ENCODE peak calls at places on chromosomes 4 and X, in five cellular contexts. One of them, this sample, is unnamed.

GRCh38 chrX:39532761-39533160 is 565.0 kb downstream of the BCOR start:
- DNase-seq in Calu3: no peak
- DNase-seq in effector memory CD8-positive, alpha-beta T cell: no peak
- DNase-seq in fibroblast of lung: no peak
- DNase-seq in substantia nigra: no peak
- DNase-seq in this sample: no peak

GRCh38 chrX:126342859-126343258 is 176.8 kb upstream of the DCAF12L2 start:
- DNase-seq in substantia nigra: no peak
- DNase-seq in fibroblast of lung: no peak
- DNase-seq in effector memory CD8-positive, alpha-beta T cell: no peak
- DNase-seq in Calu3: no peak
- DNase-seq in this sample: no peak

GRCh38 chr4:45120163-45120562 is 393.8 kb upstream of the GNPDA2 start:
- DNase-seq in effector memory CD8-positive, alpha-beta T cell: no peak
- DNase-seq in substantia nigra: no peak
- DNase-seq in fibroblast of lung: no peak
- DNase-seq in Calu3: no peak
- DNase-seq in this sample: no peak

GRCh38 chr4:18847276-18847890 is 825.8 kb upstream of the LCORL start:
- DNase-seq in effector memory CD8-positive, alpha-beta T cell: no peak
- DNase-seq in substantia nigra: peak
- DNase-seq in Calu3: no peak
- DNase-seq in fibroblast of lung: peak
- DNase-seq in this sample: no peak

GRCh38 chrX:143757375-143757774 is 36.8 kb upstream of the SPANXN2 start:
- DNase-seq in Calu3: no peak
- DNase-seq in effector memory CD8-positive, alpha-beta T cell: no peak
- DNase-seq in substantia nigra: no peak
- DNase-seq in fibroblast of lung: no peak
- DNase-seq in this sample: no peak

GRCh38 chr4:158588285-158588684 is 66.6 kb downstream of the RXFP1 start:
- DNase-seq in substantia nigra: no peak
- DNase-seq in effector memory CD8-positive, alpha-beta T cell: no peak
- DNase-seq in fibroblast of lung: no peak
- DNase-seq in Calu3: no peak
- DNase-seq in this sample: no peak

GRCh38 chrX:76126851-76127250 is 46.0 kb upstream of the PBDC1 start:
- DNase-seq in substantia nigra: no peak
- DNase-seq in effector memory CD8-positive, alpha-beta T cell: no peak
- DNase-seq in fibroblast of lung: no peak
- DNase-seq in Calu3: no peak
- DNase-seq in this sample: no peak

GRCh38 chr4:108762559-108763225 is at the start of gene ETNPPL:
- DNase-seq in fibroblast of lung: peak
- DNase-seq in Calu3: peak
- DNase-seq in substantia nigra: peak
- DNase-seq in effector memory CD8-positive, alpha-beta T cell: no peak
- DNase-seq in this sample: no peak

GRCh38 chrX:69372435-69372834 is 131.7 kb upstream of the NALF2 start:
- DNase-seq in substantia nigra: no peak
- DNase-seq in fibroblast of lung: no peak
- DNase-seq in Calu3: no peak
- DNase-seq in effector memory CD8-positive, alpha-beta T cell: no peak
- DNase-seq in this sample: no peak

GRCh38 chrX:2696698-2697215 is 5.7 kb downstream of the CD99 start:
- DNase-seq in substantia nigra: no peak
- DNase-seq in Calu3: no peak
- DNase-seq in fibroblast of lung: peak
- DNase-seq in effector memory CD8-positive, alpha-beta T cell: peak
- DNase-seq in this sample: no peak

GRCh38 chrX:48833531-48834138 is 1.8 kb downstream of the PCSK1N start:
- DNase-seq in Calu3: no peak
- DNase-seq in substantia nigra: no peak
- DNase-seq in fibroblast of lung: no peak
- DNase-seq in effector memory CD8-positive, alpha-beta T cell: no peak
- DNase-seq in this sample: no peak

GRCh38 chr4:155722816-155723499 is 35.9 kb upstream of the GUCY1B1 start:
- DNase-seq in substantia nigra: no peak
- DNase-seq in Calu3: peak
- DNase-seq in fibroblast of lung: peak
- DNase-seq in effector memory CD8-positive, alpha-beta T cell: no peak
- DNase-seq in this sample: no peak

GRCh38 chrX:96685205-96686099 is 810 bp downstream of the DIAPH2 start:
- DNase-seq in fibroblast of lung: peak
- DNase-seq in Calu3: peak
- DNase-seq in effector memory CD8-positive, alpha-beta T cell: peak
- DNase-seq in substantia nigra: no peak
- DNase-seq in this sample: no peak

GRCh38 chr4:47031011-47031678 is at the start of gene GABRB1:
- DNase-seq in effector memory CD8-positive, alpha-beta T cell: no peak
- DNase-seq in fibroblast of lung: peak
- DNase-seq in Calu3: peak
- DNase-seq in substantia nigra: peak
- DNase-seq in this sample: no peak

GRCh38 chrX:43882294-43882681 is at the start of gene MAOB:
- DNase-seq in substantia nigra: peak
- DNase-seq in effector memory CD8-positive, alpha-beta T cell: no peak
- DNase-seq in Calu3: peak
- DNase-seq in fibroblast of lung: peak
- DNase-seq in this sample: no peak

GRCh38 chr4:25163216-25163615 is 3.0 kb upstream of the SEPSECS start:
- DNase-seq in effector memory CD8-positive, alpha-beta T cell: no peak
- DNase-seq in fibroblast of lung: no peak
- DNase-seq in substantia nigra: no peak
- DNase-seq in Calu3: no peak
- DNase-seq in this sample: no peak

This sample was measured in esophagus squamous epithelium.